ENCODE peak calls at places on chromosome 14, in six cellular contexts. X is GM12878, A is GM12891, T is HepG2, C is K562, U is H1. K is an unnamed sample.
A peak's percentile ranks its signal among the peaks of the same experiment; 100 is the strongest.

GRCh38 chr14:69711065-69711464 is 55.9 kb upstream of the SRSF5 start:
- DNase-seq in X (no peak), A (no peak), T (no peak), C (no peak), U (no peak), K (no peak)

GRCh38 chr14:45709541-45709940 is 456.5 kb upstream of the MIS18BP1 start:
- DNase-seq in X (no peak), A (no peak), T (no peak), C (no peak), U (no peak), K (no peak)

GRCh38 chr14:28765169-28765906 is 1.2 kb upstream of the FOXG1 start:
- DNase-seq in X (no peak), A (no peak), T (no peak), C (no peak), U (no peak), K (no peak)

GRCh38 chr14:72740504-72740961 is 153.4 kb downstream of the DPF3 start:
- DNase-seq in X (no peak), A (no peak), T (no peak), C (no peak), U (no peak), K (no peak)

GRCh38 chr14:28243600-28243999 is 523.0 kb upstream of the FOXG1 start:
- DNase-seq in X (no peak), A (no peak), T (no peak), C (no peak), U (no peak), K (no peak)

GRCh38 chr14:32027255-32027939 is 49.7 kb upstream of the ARHGAP5 start:
- DNase-seq in X (no peak), A (no peak), T (peak; percentile 56), C (no peak), U (no peak), K (no peak)

GRCh38 chr14:54669759-54670630 is 103.1 kb downstream of the SAMD4A start:
- DNase-seq in X (no peak), A (no peak), T (no peak), C (no peak), U (no peak), K (no peak)

GRCh38 chr14:23327947-23328744 is 6.9 kb downstream of the PABPN1 start:
- DNase-seq in X (no peak), A (peak; percentile 63), T (peak; percentile 89), C (peak; percentile 83), U (peak; percentile 69), K (no peak)

GRCh38 chr14:71521736-71522135 is 410.5 kb upstream of the RGS6 start:
- DNase-seq in X (no peak), A (no peak), T (no peak), C (no peak), U (no peak), K (no peak)

GRCh38 chr14:66999978-67000377 is 189.3 kb upstream of the GARIN2 start:
- DNase-seq in X (no peak), A (no peak), T (peak; percentile 25), C (no peak), U (no peak), K (no peak)

GRCh38 chr14:53391631-53392030 is 238.5 kb upstream of the DDHD1 start:
- DNase-seq in X (no peak), A (no peak), T (no peak), C (no peak), U (no peak), K (no peak)

GRCh38 chr14:60800409-60800808 is 65.8 kb downstream of the MNAT1 start:
- DNase-seq in X (no peak), A (no peak), T (no peak), C (no peak), U (no peak), K (no peak)

GRCh38 chr14:59301354-59301753 is 112.9 kb downstream of the DAAM1 start:
- DNase-seq in X (peak; percentile 53), A (peak; percentile 21), T (peak; percentile 78), C (no peak), U (no peak), K (peak; percentile 12)

GRCh38 chr14:53979747-53980642 is 23.4 kb upstream of the BMP4 start:
- DNase-seq in X (no peak), A (no peak), T (peak; percentile 97), C (no peak), U (no peak), K (no peak)

GRCh38 chr14:71629250-71629649 is 303.0 kb upstream of the RGS6 start:
- DNase-seq in X (no peak), A (no peak), T (no peak), C (no peak), U (no peak), K (no peak)

GRCh38 chr14:51609251-51609986 is 42.3 kb upstream of the FRMD6 start:
- DNase-seq in X (no peak), A (no peak), T (no peak), C (no peak), U (no peak), K (no peak)

GRCh38 chr14:101290681-101291080 is 270.6 kb upstream of the DIO3 start:
- DNase-seq in X (no peak), A (no peak), T (no peak), C (no peak), U (no peak), K (no peak)

GRCh38 chr14:93034671-93034994 is 81.1 kb downstream of the ITPK1 start:
- DNase-seq in X (no peak), A (no peak), T (no peak), C (no peak), U (no peak), K (no peak)

GRCh38 chr14:99741227-99741976 is 51.8 kb upstream of the EML1 start:
- DNase-seq in X (no peak), A (no peak), T (no peak), C (no peak), U (no peak), K (no peak)

GRCh38 chr14:28831126-28831525 is 64.5 kb downstream of the FOXG1 start:
- DNase-seq in X (peak; percentile 84), A (peak; percentile 11), T (no peak), C (peak; percentile 56), U (no peak), K (peak; percentile 0)

GRCh38 chr14:55671641-55672040 is 91.6 kb downstream of the KTN1 start:
- DNase-seq in X (no peak), A (no peak), T (no peak), C (no peak), U (no peak), K (no peak)

GRCh38 chr14:55223364-55223763 is 32.0 kb upstream of the DLGAP5 start:
- DNase-seq in X (no peak), A (no peak), T (no peak), C (no peak), U (no peak), K (no peak)

GRCh38 chr14:49774111-49774510 is 6.2 kb downstream of the KLHDC2 start:
- DNase-seq in X (no peak), A (no peak), T (no peak), C (no peak), U (no peak), K (no peak)

GRCh38 chr14:76902591-76902990 is 76.4 kb downstream of the LRRC74A start:
- DNase-seq in X (no peak), A (no peak), T (no peak), C (no peak), U (no peak), K (no peak)

GRCh38 chr14:76908834-76909233 is 82.6 kb downstream of the LRRC74A start:
- DNase-seq in X (peak; percentile 45), A (peak; percentile 57), T (no peak), C (no peak), U (no peak), K (no peak)

GRCh38 chr14:76901171-76902055 is 75.2 kb downstream of the LRRC74A start:
- DNase-seq in X (no peak), A (no peak), T (no peak), C (no peak), U (no peak), K (no peak)

GRCh38 chr14:76904100-76904739 is 78.0 kb downstream of the LRRC74A start:
- DNase-seq in X (no peak), A (no peak), T (no peak), C (no peak), U (no peak), K (no peak)

DNA sequence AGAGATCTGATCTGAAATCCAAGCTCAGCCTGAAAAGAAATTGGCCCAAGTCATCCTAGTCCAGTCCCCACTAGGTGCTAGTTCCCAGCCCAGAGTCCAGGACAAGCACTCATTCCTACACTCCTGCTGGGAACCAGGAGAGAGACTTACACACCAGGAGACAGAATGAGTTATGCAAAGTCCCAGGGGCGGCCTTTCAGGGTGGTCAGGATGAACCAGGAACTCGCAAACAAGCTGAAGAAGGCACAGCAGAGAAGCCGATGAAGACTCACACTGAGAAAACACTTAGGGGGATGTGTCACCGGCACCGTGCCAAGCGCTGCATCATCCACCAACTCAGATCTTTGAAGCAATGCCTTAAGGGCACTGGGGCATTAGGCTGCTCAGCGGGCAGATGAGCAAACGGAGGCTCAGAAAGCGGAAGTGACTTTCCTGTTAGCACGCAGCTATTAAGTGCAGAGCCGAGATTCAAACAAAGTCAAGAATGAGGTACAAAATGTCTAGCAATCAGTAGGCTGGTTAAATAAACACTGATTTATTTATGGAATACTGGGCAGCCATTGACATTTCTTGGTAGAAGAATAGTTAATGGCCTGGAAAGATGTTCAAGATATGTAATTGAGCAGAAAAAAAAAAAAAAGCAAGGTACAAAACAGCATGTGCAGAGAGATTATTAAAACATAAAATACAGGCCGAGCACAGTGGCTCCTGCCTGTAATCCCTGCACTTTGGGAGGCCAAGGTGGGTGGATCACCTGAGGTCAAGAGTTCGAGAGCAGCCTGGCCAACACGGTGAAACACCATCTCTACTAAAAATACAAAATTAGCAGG is 78.7 kb downstream of the LRRC74A start:
- DNase-seq in X (peak; percentile 84), A (peak; percentile 66), T (peak; percentile 10), C (no peak), U (no peak), K (peak; percentile 64)
- TF ChIP-seq POLR2AphosphoS5 in X (no peak), A (no peak), T (no peak), C (no peak), U (no peak), K (peak; percentile 55)

GRCh38 chr14:96252323-96253052 is 3.5 kb upstream of the BDKRB1 start:
- DNase-seq in X (no peak), A (no peak), T (no peak), C (peak; percentile 54), U (no peak), K (no peak)
- TF ChIP-seq TAF1 in X (no peak), A (no peak), T (no peak), C (no peak), U (no peak), K (no peak)

GRCh38 chr14:75459791-75460190 is 32.0 kb downstream of the JDP2 start:
- DNase-seq in X (no peak), A (no peak), T (no peak), C (no peak), U (no peak), K (no peak)
- TF ChIP-seq POLR2A in X (no peak), A (no peak), T (no peak), C (no peak), U (no peak), K (no peak)

GRCh38 chr14:102513899-102514772 is 4.6 kb upstream of the ANKRD9 start:
- DNase-seq in X (no peak), A (no peak), T (no peak), C (no peak), U (no peak), K (no peak)

GRCh38 chr14:102518063-102518648 is 8.6 kb upstream of the ANKRD9 start:
- DNase-seq in X (no peak), A (no peak), T (no peak), C (no peak), U (no peak), K (no peak)

GRCh38 chr14:102514987-102515733 is 5.6 kb upstream of the ANKRD9 start:
- DNase-seq in X (no peak), A (no peak), T (no peak), C (no peak), U (no peak), K (no peak)

GRCh38 chr14:102517412-102518062 is 8.0 kb upstream of the ANKRD9 start:
- DNase-seq in X (no peak), A (no peak), T (no peak), C (no peak), U (peak; percentile 74), K (peak; percentile 54)

GRCh38 chr14:102516531-102517411 is 7.2 kb upstream of the ANKRD9 start:
- DNase-seq in X (no peak), A (peak; percentile 90), T (peak; percentile 44), C (peak; percentile 51), U (peak; percentile 95), K (peak; percentile 89)
- TF ChIP-seq POLR2AphosphoS5 in X (no peak), A (no peak), T (no peak), C (no peak), U (no peak), K (no peak)